ENCODE peak calls at places on chromosome 17, in ten cellular contexts. R is cardiac septum; E is foreskin fibroblast; I is natural killer cell treated with Interleukin-12 subunit alpha and Interleukin-12 subunit beta and Interleukin-15 and Interleukin-18, amount 100 ng/mL, for 72 hours; F is WERI-Rb-1; U is activated CD8-positive, alpha-beta memory T cell treated with anti-CD3 and anti-CD28 coated beads for 4 hours; A is amniotic stem cell; Q is Kasumi-1; Z is naive thymus-derived CD8-positive, alpha-beta T cell; L is Panc1. K is an unnamed sample.

GRCh38 chr17:17900615-17901520 is 64.1 kb upstream of the SREBF1 start:
- DNase-seq in A (peak; percentile 90), L (no peak), E (peak; percentile 99), F (no peak), Z (no peak), R (peak; percentile 84), Q (no peak), I (no peak), U (no peak), K (peak; percentile 95)

GRCh38 chr17:13525876-13526275 is 75.9 kb downstream of the HS3ST3A1 start:
- DNase-seq in Z (no peak), A (no peak), L (no peak), E (no peak), Q (no peak), R (no peak), F (peak; percentile 15), I (no peak), U (no peak), K (no peak)

GRCh38 chr17:57861737-57862409 is 12.0 kb upstream of the MRPS23 start:
- DNase-seq in I (no peak), L (no peak), F (peak; percentile 7), A (no peak), Q (no peak), R (peak; percentile 85), Z (no peak), E (peak; percentile 62), U (no peak), K (no peak)

GRCh38 chr17:50660042-50660886 is 25.6 kb downstream of the ABCC3 start:
- DNase-seq in Z (no peak), I (no peak), A (no peak), Q (no peak), E (peak; percentile 39), R (no peak), U (no peak), L (no peak), F (no peak), K (no peak)

GRCh38 chr17:412211-413015 is 59.8 kb upstream of the RPH3AL start:
- DNase-seq in L (peak; percentile 35), Z (peak; percentile 69), Q (peak; percentile 58), F (peak; percentile 43), U (peak; percentile 43), A (peak; percentile 45), E (peak; percentile 42), R (no peak), I (no peak), K (peak; percentile 53)

GRCh38 chr17:37527249-37527851 is 37.7 kb downstream of the DUSP14 start:
- DNase-seq in I (no peak), L (peak; percentile 13), A (no peak), F (peak; percentile 38), R (no peak), Z (peak; percentile 38), E (peak; percentile 49), Q (peak; percentile 61), U (no peak), K (peak; percentile 41)

GRCh38 chr17:78019367-78019975 is 61.0 kb downstream of the TNRC6C start:
- DNase-seq in Z (no peak), Q (peak; percentile 78), R (no peak), A (peak; percentile 9), U (no peak), E (peak; percentile 28), F (no peak), L (no peak), I (no peak), K (peak; percentile 31)

GRCh38 chr17:35536664-35537160 is 766 bp downstream of the SLFN12L start:
- DNase-seq in E (no peak), I (peak; percentile 82), Z (no peak), L (no peak), U (no peak), F (no peak), A (no peak), R (no peak), Q (no peak), K (no peak)

GRCh38 chr17:41369713-41370112 is at the start of gene KRT33B:
- DNase-seq in Z (no peak), I (no peak), A (no peak), E (no peak), U (no peak), R (no peak), L (no peak), F (no peak), Q (no peak), K (no peak)

GRCh38 chr17:80891096-80892018 is 100.3 kb upstream of the CHMP6 start:
- DNase-seq in L (peak; percentile 53), E (peak; percentile 73), Z (peak; percentile 47), F (no peak), A (peak; percentile 65), R (no peak), I (peak; percentile 81), Q (peak; percentile 96), U (peak; percentile 70), K (peak; percentile 67)

GRCh38 chr17:3795758-3796102 is 5.3 kb downstream of the ITGAE start:
- DNase-seq in U (no peak), L (no peak), I (no peak), F (no peak), Q (no peak), Z (no peak), R (no peak), A (no peak), E (no peak), K (no peak)

GRCh38 chr17:559699-560378 is 154.8 kb downstream of the VPS53 start:
- DNase-seq in E (peak; percentile 94), L (peak; percentile 4), R (no peak), Z (no peak), I (no peak), Q (no peak), A (no peak), U (no peak), F (no peak), K (peak; percentile 94)

GRCh38 chr17:9612016-9612415 is 33.3 kb upstream of the USP43 start:
- DNase-seq in A (no peak), U (no peak), F (no peak), I (no peak), R (no peak), L (no peak), Z (no peak), E (no peak), Q (no peak), K (no peak)

GRCh38 chr17:58289869-58290268 is 9.1 kb upstream of the MPO start:
- DNase-seq in L (no peak), R (no peak), I (no peak), Z (no peak), Q (no peak), E (no peak), F (no peak), A (no peak), U (no peak), K (no peak)

GRCh38 chr17:10633738-10634379 is 23.2 kb downstream of the MYH3 start:
- DNase-seq in I (no peak), F (no peak), A (no peak), L (no peak), E (no peak), Z (no peak), Q (no peak), R (no peak), U (no peak), K (no peak)

GRCh38 chr17:17437893-17438292 is 38.9 kb upstream of the MED9 start:
- DNase-seq in A (no peak), Q (no peak), L (no peak), Z (no peak), I (no peak), U (no peak), R (no peak), F (no peak), E (no peak), K (no peak)

GRCh38 chr17:78650093-78650715 is 73.0 kb upstream of the DNAH17 start:
- DNase-seq in L (no peak), R (no peak), I (no peak), F (no peak), E (no peak), Z (no peak), A (no peak), U (no peak), Q (no peak), K (no peak)

GRCh38 chr17:56868716-56869115 is 34.8 kb downstream of the DGKE start:
- DNase-seq in E (no peak), A (no peak), Z (no peak), R (no peak), L (no peak), Q (no peak), U (no peak), I (no peak), F (no peak), K (no peak)

GRCh38 chr17:78132086-78132676 is 1.6 kb downstream of the TMC8 start:
- DNase-seq in L (no peak), F (peak; percentile 29), Q (peak; percentile 68), Z (peak; percentile 85), U (peak; percentile 58), I (peak; percentile 68), A (no peak), R (peak; percentile 76), E (no peak), K (no peak)

GRCh38 chr17:82957469-82957795 is 117.6 kb upstream of the ZNF750 start:
- DNase-seq in E (no peak), Z (no peak), U (no peak), R (no peak), I (no peak), Q (no peak), A (no peak), F (no peak), L (no peak), K (no peak)

GRCh38 chr17:31684901-31685300 is 174.1 kb downstream of the COPRS start:
- DNase-seq in U (no peak), A (no peak), L (no peak), Q (no peak), F (no peak), R (no peak), E (no peak), Z (no peak), I (no peak), K (no peak)

GRCh38 chr17:3527896-3528603 is 29.6 kb downstream of the TRPV3 start:
- DNase-seq in E (no peak), F (no peak), L (no peak), Z (no peak), U (no peak), Q (no peak), A (no peak), R (no peak), I (no peak), K (no peak)

GRCh38 chr17:50828508-50829170 is 6.7 kb upstream of the WFIKKN2 start:
- DNase-seq in R (no peak), Z (no peak), Q (no peak), U (no peak), F (no peak), A (no peak), E (no peak), I (no peak), L (no peak), K (no peak)

GRCh38 chr17:21282231-21282630 is 2.3 kb upstream of the MAP2K3 start:
- DNase-seq in I (no peak), U (no peak), Z (no peak), A (peak; percentile 97), F (no peak), R (no peak), Q (no peak), L (peak; percentile 84), E (peak; percentile 97), K (peak; percentile 98)

GRCh38 chr17:82338858-82339633 is 5.5 kb upstream of the SECTM1 start:
- DNase-seq in L (no peak), E (peak; percentile 63), Q (no peak), R (no peak), F (no peak), A (no peak), Z (no peak), I (no peak), U (no peak), K (no peak)

GRCh38 chr17:27323538-27324212 is 29.8 kb downstream of the WSB1 start:
- DNase-seq in Z (no peak), U (no peak), I (no peak), E (peak; percentile 64), F (no peak), L (no peak), R (peak; percentile 81), A (no peak), Q (no peak), K (peak; percentile 49)

K was measured in stromal cell of bone marrow.